ENCODE peak calls at places on chromosomes 7 and 10, in eight cellular contexts. O, I, A, Y, T, S, E and B are unnamed samples.

GRCh38 chr7:47601881-47602249 is 20.0 kb upstream of the TNS3 start:
- DNase-seq in A (no peak), I (no peak), T (no peak), Y (no peak), O (no peak), S (no peak), E (no peak), B (no peak)

GRCh38 chr10:120506674-120507073 is 49.6 kb downstream of the PLPP4 start:
- DNase-seq in S (no peak), A (no peak), T (peak; percentile 80), O (no peak), I (no peak), E (no peak), Y (no peak), B (no peak)

GRCh38 chr10:73358331-73359279 is at the start of gene CFAP70:
- DNase-seq in E (peak; percentile 94), S (peak; percentile 94), I (peak; percentile 92), T (peak; percentile 94), O (peak; percentile 93), A (peak; percentile 66), Y (peak; percentile 93), B (peak; percentile 94)

GRCh38 chr7:116509982-116510579 is 10.5 kb downstream of the CAV2 start:
- DNase-seq in E (no peak), A (no peak), Y (no peak), S (no peak), I (no peak), T (no peak), O (no peak), B (no peak)

GRCh38 chr10:17993361-17993760 is 41.6 kb downstream of the SLC39A12 start:
- DNase-seq in T (peak; percentile 65), E (no peak), O (no peak), A (no peak), I (no peak), S (no peak), Y (no peak), B (no peak)

GRCh38 chr10:7408494-7409044 is 2.3 kb downstream of the SFMBT2 start:
- DNase-seq in O (peak; percentile 56), I (peak; percentile 90), A (no peak), S (peak; percentile 50), E (peak; percentile 90), T (peak; percentile 39), Y (peak; percentile 49), B (peak; percentile 47)

GRCh38 chr10:35371731-35372130 is 35.4 kb downstream of the CCNY start:
- DNase-seq in E (no peak), T (no peak), Y (no peak), A (no peak), S (no peak), O (no peak), I (no peak), B (no peak)

GRCh38 chr10:97974108-97974507 is 56.3 kb downstream of the CRTAC1 start:
- DNase-seq in T (no peak), O (no peak), E (no peak), A (no peak), Y (no peak), I (no peak), S (no peak), B (no peak)

GRCh38 chr7:74575083-74575803 is 82.3 kb upstream of the GTF2I start:
- DNase-seq in O (peak; percentile 71), Y (peak; percentile 48), I (no peak), S (peak; percentile 51), E (no peak), T (peak; percentile 95), A (no peak), B (peak; percentile 60)

GRCh38 chr7:92730808-92731207 is 105.6 kb downstream of the CDK6 start:
- DNase-seq in E (no peak), A (no peak), T (no peak), I (no peak), O (no peak), Y (no peak), S (no peak), B (no peak)

GRCh38 chr10:94042814-94043175 is 49.1 kb downstream of the PLCE1 start:
- DNase-seq in T (no peak), Y (no peak), A (no peak), O (no peak), E (no peak), S (no peak), I (no peak), B (no peak)

GRCh38 chr10:64760371-64760770 is 1239.2 kb downstream of the REEP3 start:
- DNase-seq in A (no peak), Y (no peak), S (no peak), E (no peak), T (peak; percentile 8), I (no peak), O (no peak), B (no peak)

GRCh38 chr7:107125475-107125874 is 43.3 kb upstream of the HBP1 start:
- DNase-seq in O (no peak), Y (no peak), A (no peak), E (no peak), I (no peak), T (no peak), S (no peak), B (no peak)

GRCh38 chr7:146176790-146177189 is 60.2 kb downstream of the CNTNAP2 start:
- DNase-seq in S (no peak), I (no peak), Y (no peak), T (no peak), A (no peak), O (no peak), E (no peak), B (no peak)

GRCh38 chr7:98982686-98983085 is 104.4 kb downstream of the TRRAP start:
- DNase-seq in A (no peak), T (no peak), E (no peak), S (no peak), I (no peak), Y (no peak), O (no peak), B (no peak)

GRCh38 chr7:30285531-30286284 is 1.3 kb downstream of the ZNRF2 start:
- DNase-seq in Y (peak; percentile 46), S (peak; percentile 52), O (peak; percentile 20), A (no peak), I (peak; percentile 88), T (peak; percentile 72), E (peak; percentile 73), B (peak; percentile 53)

GRCh38 chr7:16431646-16432424 is 10.5 kb upstream of the CRPPA start:
- DNase-seq in Y (peak; percentile 27), A (no peak), E (peak; percentile 34), O (peak; percentile 15), S (peak; percentile 35), T (peak; percentile 37), I (no peak), B (peak; percentile 50)

DNA sequence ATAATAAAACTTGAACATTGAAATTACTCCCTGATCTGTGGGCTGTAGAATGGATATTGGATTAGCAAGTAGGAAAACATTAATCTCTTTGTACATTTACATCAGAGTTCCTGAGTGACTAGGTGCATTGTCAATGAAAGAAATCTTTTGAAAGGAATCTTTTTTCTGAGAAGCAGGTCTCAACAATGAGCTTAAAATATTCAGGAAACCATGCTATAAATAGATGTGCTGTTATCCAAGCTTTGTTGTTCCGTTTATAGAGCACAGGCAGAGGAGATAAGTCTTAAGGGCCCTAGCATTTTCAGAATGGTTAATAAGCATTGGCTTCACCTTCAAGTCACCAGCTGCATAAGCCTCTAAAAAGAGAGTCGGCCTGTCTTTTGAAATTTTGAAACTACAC is 41.3 kb upstream of the SLC16A12 start:
- DNase-seq in T (no peak), O (no peak), E (no peak), I (no peak), Y (no peak), A (no peak), S (no peak), B (no peak)
- H3K4me1 ChIP-seq in T (no peaks in the 10 kb centered on the region), O (no peaks in the 10 kb centered on the region), E (no peaks in the 10 kb centered on the region), I (no peaks in the 10 kb centered on the region), Y (no peaks in the 10 kb centered on the region), A (no peaks in the 10 kb centered on the region), S (no peaks in the 10 kb centered on the region), B (no peaks in the 10 kb centered on the region)

GRCh38 chr10:49382226-49382625 is 13.7 kb downstream of the DRGX start:
- DNase-seq in E (no peak), A (no peak), S (no peak), O (no peak), Y (no peak), I (no peak), T (no peak), B (no peak)

GRCh38 chr10:49381111-49381900 is 14.6 kb downstream of the DRGX start:
- DNase-seq in I (no peak), A (no peak), T (no peak), E (no peak), O (no peak), Y (no peak), S (no peak), B (no peak)

GRCh38 chr10:49382826-49383225 is 13.1 kb downstream of the DRGX start:
- DNase-seq in S (no peak), E (no peak), O (no peak), A (no peak), Y (no peak), I (no peak), T (no peak), B (no peak)

GRCh38 chr10:49377256-49377655 is 18.6 kb downstream of the DRGX start:
- DNase-seq in T (no peak), S (no peak), O (no peak), E (no peak), A (no peak), I (no peak), Y (no peak), B (no peak)

GRCh38 chr10:49379596-49380410 is 16.1 kb downstream of the DRGX start:
- DNase-seq in S (no peak), A (no peak), E (no peak), I (no peak), T (no peak), Y (no peak), O (no peak), B (no peak)
- TF ChIP-seq CTCF in S (no peak), A (no peak), E (no peak), I (no peak), T (no peak), Y (no peak), O (no peak), B (no peak)

GRCh38 chr7:63025815-63026214 is 972.8 kb upstream of the ZNF722 start:
- DNase-seq in Y (no peak), S (no peak), T (no peak), O (no peak), E (no peak), A (no peak), I (no peak), B (no peak)
- H3K9me3 ChIP-seq in Y (peaks cover 89% of the 10 kb centered on the region), S (no peaks in the 10 kb centered on the region), T (peaks cover 48% of the 10 kb centered on the region), O (no peaks in the 10 kb centered on the region), E (no peaks in the 10 kb centered on the region), A (no peaks in the 10 kb centered on the region), I (peaks cover 71% of the 10 kb centered on the region), B (no peaks in the 10 kb centered on the region)

DNA sequence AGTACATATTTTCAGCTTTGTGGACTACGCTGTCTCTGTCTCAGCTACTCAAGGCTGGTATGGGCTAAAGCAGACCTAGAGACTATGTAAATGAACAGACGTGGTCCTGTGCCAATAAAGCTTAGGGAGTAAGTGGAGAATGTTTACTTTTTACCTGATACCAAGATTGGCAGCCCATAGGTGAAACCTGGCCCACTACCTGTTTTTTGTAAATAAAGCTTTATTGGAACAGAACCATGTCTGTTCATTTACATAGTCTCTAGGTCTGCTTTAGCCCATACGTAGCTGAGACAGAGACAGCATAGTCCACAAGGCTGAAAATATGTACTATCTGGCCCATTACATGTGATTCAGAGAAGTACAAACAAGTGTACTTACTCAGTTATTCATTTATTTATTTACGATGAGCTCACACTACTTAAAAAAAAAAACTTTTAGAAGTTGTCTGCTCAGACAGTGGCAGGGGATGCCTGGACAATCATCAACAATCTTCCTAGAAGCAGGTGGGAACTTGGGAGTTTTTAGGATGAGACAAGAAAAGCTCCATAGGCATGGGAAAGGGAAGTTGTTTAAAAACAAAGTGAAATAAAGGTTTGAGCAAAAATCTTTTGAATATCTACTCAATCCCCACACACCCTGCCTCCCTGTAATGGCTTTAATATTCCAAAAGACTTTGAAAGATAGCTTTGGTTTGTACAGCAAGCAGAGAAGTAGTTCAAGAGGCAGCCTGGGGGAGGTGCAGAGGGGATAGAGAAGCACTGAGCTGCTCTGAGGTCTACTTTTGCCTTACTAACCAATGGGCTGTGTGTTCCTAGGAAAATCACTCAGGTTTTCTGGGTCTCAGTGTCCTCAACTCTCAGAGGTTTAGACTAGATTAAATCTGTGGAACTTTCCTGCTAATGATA is 114.4 kb upstream of the AFAP1L2 start:
- DNase-seq in T (no peak), O (no peak), S (no peak), Y (no peak), A (no peak), I (no peak), E (no peak), B (no peak)
- H3K4me1 ChIP-seq in T (peaks cover 23% of the 10 kb centered on the region), O (no peaks in the 10 kb centered on the region), S (peaks cover 61% of the 10 kb centered on the region), Y (peaks cover 40% of the 10 kb centered on the region), A (peaks cover 3% of the 10 kb centered on the region), I (peaks cover 24% of the 10 kb centered on the region), E (peaks cover 5% of the 10 kb centered on the region), B (peaks cover 13% of the 10 kb centered on the region)